ENCODE peak calls at places on chromosomes 6 and 20, in four cellular contexts. One of them, this sample, is unnamed.

GRCh38 chr6:170393807-170394399 is 87.3 kb downstream of the FAM120B start:
- DNase-seq in HepG2: no peak
- DNase-seq in CD4-positive, CD25-positive, alpha-beta regulatory T cell: no peak
- DNase-seq in AG04450: no peak
- DNase-seq in this sample: no peak

GRCh38 chr6:137188855-137189254 is 15.4 kb upstream of the IL22RA2 start:
- DNase-seq in HepG2: peak; percentile 23
- DNase-seq in CD4-positive, CD25-positive, alpha-beta regulatory T cell: peak; percentile 14
- DNase-seq in AG04450: no peak
- DNase-seq in this sample: peak; percentile 26

GRCh38 chr6:2021713-2022125 is 223.7 kb downstream of the GMDS start:
- DNase-seq in HepG2: no peak
- DNase-seq in CD4-positive, CD25-positive, alpha-beta regulatory T cell: no peak
- DNase-seq in AG04450: peak; percentile 58
- DNase-seq in this sample: peak; percentile 27

GRCh38 chr6:139161169-139161568 is 26.3 kb downstream of the HECA start:
- DNase-seq in HepG2: peak; percentile 5
- DNase-seq in CD4-positive, CD25-positive, alpha-beta regulatory T cell: peak; percentile 81
- DNase-seq in AG04450: no peak
- DNase-seq in this sample: peak; percentile 85

GRCh38 chr6:158206740-158207451 is 38.7 kb downstream of the GTF2H5 start:
- DNase-seq in HepG2: no peak
- DNase-seq in CD4-positive, CD25-positive, alpha-beta regulatory T cell: no peak
- DNase-seq in AG04450: no peak
- DNase-seq in this sample: no peak

GRCh38 chr20:58199058-58199457 is 29.4 kb downstream of the ANKRD60 start:
- DNase-seq in HepG2: no peak
- DNase-seq in CD4-positive, CD25-positive, alpha-beta regulatory T cell: no peak
- DNase-seq in AG04450: no peak
- DNase-seq in this sample: no peak

GRCh38 chr6:6891949-6892461 is 215.8 kb upstream of the RREB1 start:
- DNase-seq in HepG2: no peak
- DNase-seq in CD4-positive, CD25-positive, alpha-beta regulatory T cell: no peak
- DNase-seq in AG04450: no peak
- DNase-seq in this sample: no peak

GRCh38 chr6:46103437-46103836 is 26.4 kb upstream of the ENPP4 start:
- DNase-seq in HepG2: no peak
- DNase-seq in CD4-positive, CD25-positive, alpha-beta regulatory T cell: peak; percentile 8
- DNase-seq in AG04450: no peak
- DNase-seq in this sample: no peak

GRCh38 chr20:53671370-53671769 is 77.7 kb upstream of the ZNF217 start:
- DNase-seq in HepG2: no peak
- DNase-seq in CD4-positive, CD25-positive, alpha-beta regulatory T cell: no peak
- DNase-seq in AG04450: no peak
- DNase-seq in this sample: no peak

GRCh38 chr20:53666144-53666543 is 72.5 kb upstream of the ZNF217 start:
- DNase-seq in HepG2: no peak
- DNase-seq in CD4-positive, CD25-positive, alpha-beta regulatory T cell: no peak
- DNase-seq in AG04450: no peak
- DNase-seq in this sample: no peak

GRCh38 chr20:53664121-53664520 is 70.5 kb upstream of the ZNF217 start:
- DNase-seq in HepG2: no peak
- DNase-seq in CD4-positive, CD25-positive, alpha-beta regulatory T cell: no peak
- DNase-seq in AG04450: no peak
- DNase-seq in this sample: no peak

GRCh38 chr20:53672484-53673129 is 79.0 kb upstream of the ZNF217 start:
- DNase-seq in HepG2: no peak
- DNase-seq in CD4-positive, CD25-positive, alpha-beta regulatory T cell: no peak
- DNase-seq in AG04450: no peak
- DNase-seq in this sample: no peak

GRCh38 chr20:53668981-53669380 is 75.3 kb upstream of the ZNF217 start:
- DNase-seq in HepG2: no peak
- DNase-seq in CD4-positive, CD25-positive, alpha-beta regulatory T cell: no peak
- DNase-seq in AG04450: no peak
- DNase-seq in this sample: no peak
- H3K27ac ChIP-seq in HepG2: no peak overlapping the region
- H3K27ac ChIP-seq in CD4-positive, CD25-positive, alpha-beta regulatory T cell: no peak overlapping the region
- H3K27ac ChIP-seq in AG04450: no peak overlapping the region
- H3K27ac ChIP-seq in this sample: no peak overlapping the region

GRCh38 chr20:14921546-14921945 is 584.1 kb upstream of the FLRT3 start:
- DNase-seq in HepG2: no peak
- DNase-seq in CD4-positive, CD25-positive, alpha-beta regulatory T cell: no peak
- DNase-seq in AG04450: no peak
- DNase-seq in this sample: no peak
- H3K27ac ChIP-seq in HepG2: no peak overlapping the region
- H3K27ac ChIP-seq in CD4-positive, CD25-positive, alpha-beta regulatory T cell: no peak overlapping the region
- H3K27ac ChIP-seq in AG04450: no peak overlapping the region
- H3K27ac ChIP-seq in this sample: no peak overlapping the region

GRCh38 chr6:33839399-33840063 is 35.7 kb upstream of the MLN start:
- DNase-seq in HepG2: no peak
- DNase-seq in CD4-positive, CD25-positive, alpha-beta regulatory T cell: no peak
- DNase-seq in AG04450: no peak
- DNase-seq in this sample: no peak
- H3K27ac ChIP-seq in HepG2: peak overlapping the region; percentile 62
- H3K27ac ChIP-seq in CD4-positive, CD25-positive, alpha-beta regulatory T cell: no peak overlapping the region
- H3K27ac ChIP-seq in AG04450: peak overlapping the region; percentile 86
- H3K27ac ChIP-seq in this sample: no peak overlapping the region

GRCh38 chr6:41895300-41896233 is at the start of gene USP49:
- DNase-seq in HepG2: peak; percentile 78
- DNase-seq in CD4-positive, CD25-positive, alpha-beta regulatory T cell: peak; percentile 90
- DNase-seq in AG04450: peak; percentile 56
- DNase-seq in this sample: peak; percentile 95
- H3K27ac ChIP-seq in HepG2: peak within 1 kb of the TSS; percentile 57
- H3K27ac ChIP-seq in CD4-positive, CD25-positive, alpha-beta regulatory T cell: peak within 1 kb of the TSS; percentile 79
- H3K27ac ChIP-seq in AG04450: peak within 1 kb of the TSS; percentile 92
- H3K27ac ChIP-seq in this sample: peak within 1 kb of the TSS; percentile 94

DNA sequence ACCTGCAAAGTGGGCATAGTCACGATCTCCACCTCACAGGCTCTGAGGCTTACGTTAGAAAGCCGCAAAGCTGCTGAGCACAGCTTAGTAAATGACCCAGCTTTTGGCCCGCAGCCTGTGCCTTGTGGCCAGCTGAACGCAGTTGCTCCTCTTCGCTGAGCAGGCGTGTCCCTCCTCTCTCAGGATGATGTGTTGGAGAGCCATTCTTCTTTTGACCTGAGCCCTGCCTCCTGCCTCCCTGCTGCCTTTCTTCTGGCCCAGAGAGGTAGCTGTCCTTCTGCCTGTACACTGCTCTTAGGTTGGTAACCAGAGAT is 47.6 kb upstream of the MYL9 start:
- DNase-seq in HepG2: no peak
- DNase-seq in CD4-positive, CD25-positive, alpha-beta regulatory T cell: no peak
- DNase-seq in AG04450: peak; percentile 45
- DNase-seq in this sample: no peak
- H3K27ac ChIP-seq in HepG2: no peak overlapping the region
- H3K27ac ChIP-seq in CD4-positive, CD25-positive, alpha-beta regulatory T cell: peak overlapping the region; percentile 2
- H3K27ac ChIP-seq in AG04450: no peak overlapping the region
- H3K27ac ChIP-seq in this sample: no peak overlapping the region

DNA sequence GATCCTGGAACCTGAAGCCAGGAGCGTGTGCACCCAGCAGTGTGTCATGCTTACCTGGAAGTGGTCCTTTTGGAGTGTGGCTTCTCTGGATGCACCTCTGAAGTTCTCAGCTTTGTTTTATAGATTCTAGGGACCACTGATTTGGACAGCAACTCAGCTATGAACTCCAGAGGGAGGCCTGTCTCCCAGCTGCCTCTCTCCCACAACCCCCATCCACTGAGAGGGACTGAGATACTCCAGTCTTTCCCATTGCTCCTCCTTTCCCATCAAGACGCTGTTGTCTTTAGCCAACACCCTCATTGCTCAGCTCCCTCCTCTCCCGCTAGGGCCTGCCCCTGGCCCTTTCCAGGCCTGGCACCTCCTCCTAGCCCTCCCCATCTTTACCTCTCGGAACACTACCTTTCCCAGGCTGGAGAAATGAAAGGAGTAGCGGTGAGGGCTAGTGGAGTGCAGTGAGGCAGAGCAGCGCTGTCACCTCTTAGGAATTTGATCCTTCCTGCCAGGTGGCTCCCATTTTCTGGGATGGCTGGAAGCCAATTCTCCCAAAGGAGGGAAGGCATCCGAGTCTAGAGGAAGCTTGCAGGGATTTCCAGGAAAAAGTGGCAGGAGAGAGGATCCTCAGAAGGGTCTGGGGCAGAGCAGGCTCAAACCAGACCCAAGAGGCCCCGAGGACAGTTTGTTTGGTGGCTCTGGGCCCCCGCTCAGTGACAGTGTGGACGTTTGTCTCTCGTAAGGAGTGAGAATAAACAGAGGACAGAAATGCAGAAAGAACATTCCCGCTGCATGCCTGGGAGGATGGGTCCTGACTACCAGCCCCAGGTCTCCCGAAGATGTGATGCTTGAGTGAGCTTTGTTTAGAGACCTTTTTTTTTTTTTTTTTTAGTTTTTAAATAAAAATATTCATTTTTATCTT is at the start of gene LRRN4:
- DNase-seq in HepG2: peak; percentile 34
- DNase-seq in CD4-positive, CD25-positive, alpha-beta regulatory T cell: no peak
- DNase-seq in AG04450: no peak
- DNase-seq in this sample: no peak
- H3K27ac ChIP-seq in HepG2: no peak within 1 kb of the TSS
- H3K27ac ChIP-seq in CD4-positive, CD25-positive, alpha-beta regulatory T cell: no peak within 1 kb of the TSS
- H3K27ac ChIP-seq in AG04450: no peak within 1 kb of the TSS
- H3K27ac ChIP-seq in this sample: no peak within 1 kb of the TSS